ENCODE peak calls at places on chromosomes 3 and 15, in ten cellular contexts. One of them, this sample, is unnamed.

GRCh38 chr3:9902372-9903237 is at the start of gene IL17RE:
- DNase-seq in ovary: no peak
- DNase-seq in HCT116: no peak
- DNase-seq in lower leg skin: peak
- DNase-seq in tibial nerve: no peak
- DNase-seq in suprapubic skin: no peak
- DNase-seq in adrenal gland: no peak
- DNase-seq in sigmoid colon: no peak
- DNase-seq in esophagus muscularis mucosa: no peak
- DNase-seq in uterus: no peak
- DNase-seq in this sample: no peak

GRCh38 chr3:10757021-10757820 is 58.8 kb upstream of the SLC6A11 start:
- DNase-seq in suprapubic skin: peak
- DNase-seq in adrenal gland: no peak
- DNase-seq in ovary: no peak
- DNase-seq in sigmoid colon: no peak
- DNase-seq in esophagus muscularis mucosa: no peak
- DNase-seq in HCT116: no peak
- DNase-seq in lower leg skin: no peak
- DNase-seq in tibial nerve: no peak
- DNase-seq in uterus: no peak
- DNase-seq in this sample: no peak

GRCh38 chr3:118587847-118588246 is 446.8 kb downstream of the IGSF11 start:
- DNase-seq in lower leg skin: no peak
- DNase-seq in esophagus muscularis mucosa: no peak
- DNase-seq in tibial nerve: no peak
- DNase-seq in uterus: no peak
- DNase-seq in ovary: no peak
- DNase-seq in adrenal gland: no peak
- DNase-seq in suprapubic skin: no peak
- DNase-seq in sigmoid colon: no peak
- DNase-seq in HCT116: no peak
- DNase-seq in this sample: no peak

GRCh38 chr3:175129571-175129970 is 270.4 kb downstream of the NAALADL2 start:
- DNase-seq in ovary: no peak
- DNase-seq in tibial nerve: no peak
- DNase-seq in sigmoid colon: no peak
- DNase-seq in lower leg skin: no peak
- DNase-seq in adrenal gland: no peak
- DNase-seq in suprapubic skin: no peak
- DNase-seq in uterus: no peak
- DNase-seq in HCT116: no peak
- DNase-seq in esophagus muscularis mucosa: no peak
- DNase-seq in this sample: no peak

GRCh38 chr3:49157289-49157688 is 8.8 kb downstream of the CCDC71 start:
- DNase-seq in lower leg skin: no peak
- DNase-seq in adrenal gland: no peak
- DNase-seq in tibial nerve: no peak
- DNase-seq in uterus: no peak
- DNase-seq in sigmoid colon: no peak
- DNase-seq in ovary: no peak
- DNase-seq in esophagus muscularis mucosa: no peak
- DNase-seq in HCT116: no peak
- DNase-seq in suprapubic skin: no peak
- DNase-seq in this sample: no peak

GRCh38 chr3:151393961-151394360 is 9.4 kb upstream of the P2RY12 start:
- DNase-seq in lower leg skin: no peak
- DNase-seq in adrenal gland: no peak
- DNase-seq in HCT116: no peak
- DNase-seq in ovary: no peak
- DNase-seq in tibial nerve: no peak
- DNase-seq in suprapubic skin: no peak
- DNase-seq in uterus: no peak
- DNase-seq in esophagus muscularis mucosa: no peak
- DNase-seq in sigmoid colon: no peak
- DNase-seq in this sample: no peak

GRCh38 chr3:16380421-16380820 is 115.4 kb downstream of the OXNAD1 start:
- DNase-seq in uterus: no peak
- DNase-seq in ovary: no peak
- DNase-seq in adrenal gland: no peak
- DNase-seq in lower leg skin: no peak
- DNase-seq in tibial nerve: no peak
- DNase-seq in sigmoid colon: no peak
- DNase-seq in HCT116: no peak
- DNase-seq in suprapubic skin: no peak
- DNase-seq in esophagus muscularis mucosa: no peak
- DNase-seq in this sample: no peak

GRCh38 chr15:63436872-63437375 is 55.3 kb upstream of the CA12 start:
- DNase-seq in tibial nerve: peak
- DNase-seq in lower leg skin: peak
- DNase-seq in adrenal gland: peak
- DNase-seq in ovary: peak
- DNase-seq in sigmoid colon: peak
- DNase-seq in uterus: peak
- DNase-seq in esophagus muscularis mucosa: peak
- DNase-seq in suprapubic skin: peak
- DNase-seq in HCT116: no peak
- DNase-seq in this sample: peak

GRCh38 chr15:42226648-42227047 is 18.5 kb upstream of the VPS39 start:
- DNase-seq in suprapubic skin: no peak
- DNase-seq in HCT116: no peak
- DNase-seq in adrenal gland: no peak
- DNase-seq in uterus: no peak
- DNase-seq in sigmoid colon: no peak
- DNase-seq in esophagus muscularis mucosa: no peak
- DNase-seq in tibial nerve: no peak
- DNase-seq in ovary: no peak
- DNase-seq in lower leg skin: no peak
- DNase-seq in this sample: no peak

GRCh38 chr3:55271549-55271948 is 215.6 kb downstream of the WNT5A start:
- DNase-seq in tibial nerve: no peak
- DNase-seq in sigmoid colon: no peak
- DNase-seq in lower leg skin: no peak
- DNase-seq in esophagus muscularis mucosa: no peak
- DNase-seq in suprapubic skin: no peak
- DNase-seq in uterus: no peak
- DNase-seq in ovary: no peak
- DNase-seq in HCT116: no peak
- DNase-seq in adrenal gland: no peak
- DNase-seq in this sample: no peak

GRCh38 chr15:101121511-101122090 is 130.2 kb downstream of the CHSY1 start:
- DNase-seq in lower leg skin: peak
- DNase-seq in esophagus muscularis mucosa: peak
- DNase-seq in sigmoid colon: peak
- DNase-seq in suprapubic skin: no peak
- DNase-seq in ovary: peak
- DNase-seq in adrenal gland: peak
- DNase-seq in tibial nerve: peak
- DNase-seq in HCT116: no peak
- DNase-seq in uterus: peak
- DNase-seq in this sample: peak
- TF ChIP-seq CTCF in lower leg skin: no peak
- TF ChIP-seq CTCF in esophagus muscularis mucosa: peak
- TF ChIP-seq CTCF in sigmoid colon: no peak
- TF ChIP-seq CTCF in suprapubic skin: no peak
- TF ChIP-seq CTCF in ovary: peak
- TF ChIP-seq CTCF in adrenal gland: peak
- TF ChIP-seq CTCF in tibial nerve: no peak
- TF ChIP-seq CTCF in HCT116: no peak
- TF ChIP-seq CTCF in uterus: no peak
- TF ChIP-seq CTCF in this sample: no peak

DNA sequence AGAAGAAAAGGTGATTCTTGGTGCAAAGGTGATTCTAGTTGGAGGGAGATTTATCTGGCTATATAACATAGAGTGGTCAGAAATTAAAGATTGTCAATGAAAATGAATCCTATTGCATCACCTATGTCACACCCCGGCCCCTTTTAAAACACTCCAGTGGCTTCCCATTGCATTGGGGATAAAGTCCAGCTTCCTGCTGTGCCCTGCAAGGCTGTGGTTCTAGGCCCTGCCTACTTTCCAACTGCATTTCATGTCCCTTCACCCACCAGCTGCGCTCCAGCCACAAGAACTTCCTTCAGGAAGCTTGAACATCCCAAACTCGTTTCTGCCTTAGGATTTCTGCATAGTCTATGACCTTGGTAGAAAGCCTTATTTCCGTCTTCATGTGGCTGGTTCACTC is 118.7 kb upstream of the UMPS start:
- DNase-seq in suprapubic skin: no peak
- DNase-seq in lower leg skin: no peak
- DNase-seq in ovary: no peak
- DNase-seq in sigmoid colon: no peak
- DNase-seq in esophagus muscularis mucosa: no peak
- DNase-seq in HCT116: no peak
- DNase-seq in uterus: no peak
- DNase-seq in adrenal gland: no peak
- DNase-seq in tibial nerve: no peak
- DNase-seq in this sample: no peak
- TF ChIP-seq POLR2A in suprapubic skin: no peak
- TF ChIP-seq POLR2A in lower leg skin: no peak
- TF ChIP-seq POLR2A in ovary: no peak
- TF ChIP-seq POLR2A in sigmoid colon: no peak
- TF ChIP-seq POLR2A in esophagus muscularis mucosa: no peak
- TF ChIP-seq POLR2A in HCT116: no peak
- TF ChIP-seq POLR2A in uterus: no peak
- TF ChIP-seq POLR2A in adrenal gland: no peak
- TF ChIP-seq POLR2A in tibial nerve: no peak
- TF ChIP-seq POLR2A in this sample: no peak

GRCh38 chr3:50219285-50219684 is 14.2 kb downstream of the SLC38A3 start:
- DNase-seq in tibial nerve: no peak
- DNase-seq in sigmoid colon: no peak
- DNase-seq in suprapubic skin: no peak
- DNase-seq in HCT116: no peak
- DNase-seq in lower leg skin: no peak
- DNase-seq in ovary: no peak
- DNase-seq in esophagus muscularis mucosa: no peak
- DNase-seq in uterus: no peak
- DNase-seq in adrenal gland: no peak
- DNase-seq in this sample: no peak

GRCh38 chr3:50222169-50222528 is 13.9 kb upstream of the GNAI2 start:
- DNase-seq in HCT116: no peak
- DNase-seq in ovary: no peak
- DNase-seq in adrenal gland: no peak
- DNase-seq in esophagus muscularis mucosa: no peak
- DNase-seq in sigmoid colon: no peak
- DNase-seq in suprapubic skin: no peak
- DNase-seq in lower leg skin: no peak
- DNase-seq in tibial nerve: no peak
- DNase-seq in uterus: no peak
- DNase-seq in this sample: no peak

GRCh38 chr3:50221051-50221412 is 15.0 kb upstream of the GNAI2 start:
- DNase-seq in adrenal gland: no peak
- DNase-seq in lower leg skin: no peak
- DNase-seq in HCT116: no peak
- DNase-seq in tibial nerve: no peak
- DNase-seq in esophagus muscularis mucosa: no peak
- DNase-seq in uterus: no peak
- DNase-seq in ovary: no peak
- DNase-seq in sigmoid colon: no peak
- DNase-seq in suprapubic skin: no peak
- DNase-seq in this sample: no peak

GRCh38 chr3:50220109-50220508 is 15.0 kb downstream of the SLC38A3 start:
- DNase-seq in adrenal gland: no peak
- DNase-seq in sigmoid colon: no peak
- DNase-seq in ovary: no peak
- DNase-seq in tibial nerve: no peak
- DNase-seq in HCT116: no peak
- DNase-seq in suprapubic skin: no peak
- DNase-seq in lower leg skin: no peak
- DNase-seq in uterus: no peak
- DNase-seq in esophagus muscularis mucosa: no peak
- DNase-seq in this sample: no peak

DNA sequence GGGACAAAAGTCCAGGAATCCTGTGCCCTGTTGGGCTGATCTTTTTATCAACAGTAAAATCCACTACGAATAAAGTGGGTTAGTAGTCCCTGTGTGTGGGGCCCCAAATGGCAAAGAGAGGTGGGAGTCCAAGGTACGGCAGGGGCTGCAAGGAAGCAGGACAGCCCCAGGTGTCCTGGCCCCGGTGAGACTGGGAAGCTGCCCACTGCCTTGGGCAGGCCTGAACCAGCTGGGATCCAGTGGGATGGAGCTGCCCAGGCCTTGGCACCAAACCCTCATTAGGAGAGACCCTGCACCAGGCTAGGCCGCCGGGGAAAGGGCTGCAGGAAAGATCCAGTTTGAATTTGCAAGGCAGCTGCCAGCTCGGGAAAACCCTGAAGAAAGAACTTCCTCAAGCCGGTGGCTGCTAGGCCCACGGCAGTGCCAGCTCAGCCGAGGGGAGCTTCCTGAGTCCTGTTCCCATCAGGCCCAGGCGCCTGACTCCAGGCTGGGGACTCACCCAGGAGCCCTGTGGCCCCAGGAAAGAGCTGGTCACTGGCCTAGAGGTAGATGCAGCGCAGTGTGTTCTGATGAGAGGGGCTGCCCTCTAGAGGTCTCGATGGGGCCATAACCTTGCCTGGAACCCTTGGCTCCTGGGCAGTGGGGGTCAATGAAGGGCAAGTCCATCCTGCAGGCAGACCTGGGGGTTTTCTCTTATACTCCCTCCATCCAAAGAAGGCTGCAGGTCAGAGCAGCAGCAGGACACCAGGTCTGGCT is 14.4 kb upstream of the GNAI2 start:
- DNase-seq in HCT116: no peak
- DNase-seq in suprapubic skin: no peak
- DNase-seq in lower leg skin: no peak
- DNase-seq in tibial nerve: no peak
- DNase-seq in sigmoid colon: no peak
- DNase-seq in adrenal gland: no peak
- DNase-seq in uterus: no peak
- DNase-seq in esophagus muscularis mucosa: no peak
- DNase-seq in ovary: no peak
- DNase-seq in this sample: no peak
- TF ChIP-seq CTCF in HCT116: no peak
- TF ChIP-seq CTCF in suprapubic skin: no peak
- TF ChIP-seq CTCF in lower leg skin: no peak
- TF ChIP-seq CTCF in tibial nerve: no peak
- TF ChIP-seq CTCF in sigmoid colon: no peak
- TF ChIP-seq CTCF in adrenal gland: no peak
- TF ChIP-seq CTCF in uterus: no peak
- TF ChIP-seq CTCF in esophagus muscularis mucosa: no peak
- TF ChIP-seq CTCF in ovary: no peak
- TF ChIP-seq CTCF in this sample: no peak

DNA sequence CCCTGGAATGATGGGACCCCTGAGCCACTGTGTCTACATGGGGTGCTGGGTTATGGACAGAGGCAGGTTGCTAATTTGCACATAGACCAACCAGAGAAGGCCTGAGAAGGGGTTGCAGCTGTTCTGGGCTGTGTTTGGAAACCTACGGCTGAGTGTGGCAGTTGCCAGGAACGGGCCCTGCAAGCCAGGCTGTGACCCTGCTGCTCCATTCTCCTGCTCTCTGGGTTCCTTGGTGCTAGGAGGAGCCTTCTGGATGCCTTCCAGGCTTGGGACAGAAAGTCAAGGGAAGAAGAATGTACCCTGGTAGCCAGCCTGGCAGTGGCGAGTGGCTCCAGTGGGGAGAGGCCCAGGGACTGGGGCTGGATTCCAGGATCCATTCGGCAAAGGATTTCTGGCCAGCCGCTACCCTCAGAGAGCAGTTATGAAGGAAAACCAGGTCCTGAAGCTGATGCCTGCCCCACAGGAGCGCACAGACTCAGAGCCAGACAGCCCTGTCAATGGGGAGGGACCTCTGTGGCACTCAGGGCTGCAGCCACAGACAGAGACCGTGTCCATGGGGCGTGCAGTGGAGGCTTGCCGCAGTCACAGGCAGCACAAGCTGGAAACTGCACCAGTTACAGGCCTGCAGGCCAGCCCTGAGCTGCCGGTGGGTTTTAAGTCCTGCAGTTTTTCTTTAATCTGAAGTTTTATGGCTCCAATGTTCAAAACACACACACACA is 55.1 kb upstream of the ACAD9 start:
- DNase-seq in tibial nerve: no peak
- DNase-seq in suprapubic skin: no peak
- DNase-seq in lower leg skin: no peak
- DNase-seq in esophagus muscularis mucosa: no peak
- DNase-seq in adrenal gland: no peak
- DNase-seq in ovary: no peak
- DNase-seq in HCT116: no peak
- DNase-seq in sigmoid colon: no peak
- DNase-seq in uterus: no peak
- DNase-seq in this sample: peak
- TF ChIP-seq POLR2A in tibial nerve: no peak
- TF ChIP-seq POLR2A in suprapubic skin: no peak
- TF ChIP-seq POLR2A in lower leg skin: no peak
- TF ChIP-seq POLR2A in esophagus muscularis mucosa: no peak
- TF ChIP-seq POLR2A in adrenal gland: no peak
- TF ChIP-seq POLR2A in ovary: no peak
- TF ChIP-seq POLR2A in HCT116: no peak
- TF ChIP-seq POLR2A in sigmoid colon: no peak
- TF ChIP-seq POLR2A in uterus: no peak
- TF ChIP-seq POLR2A in this sample: peak

This sample was measured in gastrocnemius medialis.